ENCODE peak calls at places on chromosome 9, in eight cellular contexts. J is keratinocyte; F is ovary; Z is CD8-positive, alpha-beta T cell; B is fibroblast of pulmonary artery; R is kidney epithelial cell; V is AG09309; T is fibroblast of lung. L is an unnamed sample.

GRCh38 chr9:37596504-37596903 is 4.1 kb upstream of the TOMM5 start:
- DNase-seq in J (no peak), Z (no peak), F (no peak), B (no peak), V (no peak), T (no peak), R (no peak), L (no peak)

GRCh38 chr9:124754289-124754688 is 16.8 kb downstream of the NR6A1 start:
- DNase-seq in T (peak), R (no peak), J (no peak), F (no peak), V (no peak), B (peak), Z (no peak), L (no peak)

GRCh38 chr9:123866497-123866896 is 63.4 kb downstream of the DENND1A start:
- DNase-seq in T (peak), J (no peak), Z (no peak), R (no peak), B (peak), F (no peak), V (peak), L (no peak)

GRCh38 chr9:94853887-94854286 is 127.4 kb downstream of the AOPEP start:
- DNase-seq in J (no peak), B (no peak), F (no peak), Z (no peak), R (peak), V (no peak), T (peak), L (no peak)

GRCh38 chr9:134379774-134380431 is 53.6 kb downstream of the RXRA start:
- DNase-seq in J (no peak), B (no peak), Z (no peak), R (no peak), V (no peak), T (peak), F (no peak), L (no peak)

GRCh38 chr9:91541744-91542143 is 118.1 kb upstream of the NFIL3 start:
- DNase-seq in F (no peak), R (peak), Z (no peak), B (no peak), V (no peak), T (peak), J (no peak), L (no peak)

GRCh38 chr9:126384926-126385325 is 58.3 kb downstream of the MVB12B start:
- DNase-seq in R (no peak), T (no peak), B (no peak), Z (no peak), V (no peak), F (no peak), J (no peak), L (no peak)

GRCh38 chr9:80884180-80884579 is 805.2 kb downstream of the TLE1 start:
- DNase-seq in T (no peak), R (no peak), Z (no peak), V (no peak), F (no peak), B (no peak), J (no peak), L (no peak)

GRCh38 chr9:131273791-131274673 is 2.3 kb downstream of the FAM78A start:
- DNase-seq in T (no peak), Z (no peak), R (no peak), F (no peak), V (no peak), B (no peak), J (no peak), L (no peak)

GRCh38 chr9:21611896-21612295 is 129.8 kb upstream of the IFNE start:
- DNase-seq in Z (no peak), R (no peak), T (peak), B (no peak), F (no peak), J (peak), V (no peak), L (no peak)

GRCh38 chr9:12818431-12819000 is 43.7 kb downstream of the LURAP1L start:
- DNase-seq in T (peak), J (no peak), B (peak), F (no peak), V (peak), R (no peak), Z (no peak), L (no peak)

GRCh38 chr9:134991808-134992754 is 74.4 kb upstream of the FCN1 start:
- DNase-seq in B (no peak), R (no peak), V (no peak), Z (no peak), J (no peak), T (no peak), F (no peak), L (no peak)

GRCh38 chr9:126125577-126125976 is 201.1 kb upstream of the MVB12B start:
- DNase-seq in Z (no peak), B (no peak), R (no peak), F (peak), J (no peak), T (no peak), V (no peak), L (no peak)

GRCh38 chr9:71446081-71446480 is 322.2 kb downstream of the CEMIP2 start:
- DNase-seq in R (no peak), B (no peak), J (no peak), F (no peak), T (no peak), V (no peak), Z (no peak), L (no peak)

GRCh38 chr9:95715911-95716435 is 159.5 kb upstream of the ERCC6L2 start:
- DNase-seq in J (no peak), F (no peak), T (no peak), B (no peak), V (no peak), R (no peak), Z (no peak), L (no peak)

GRCh38 chr9:78296893-78297671 is at the start of gene PSAT1:
- DNase-seq in V (peak), J (peak), R (peak), B (peak), Z (peak), F (peak), T (peak), L (peak)

GRCh38 chr9:21965401-21965951 is 28.7 kb downstream of the CDKN2A start:
- DNase-seq in T (peak), R (no peak), F (no peak), V (no peak), J (no peak), B (peak), Z (no peak), L (no peak)

GRCh38 chr9:108609227-108609894 is 246.4 kb downstream of the ACTL7B start:
- DNase-seq in Z (no peak), J (no peak), R (no peak), B (no peak), F (no peak), T (peak), V (peak), L (peak)

GRCh38 chr9:26260238-26260637 is 582.0 kb upstream of the TUSC1 start:
- DNase-seq in R (no peak), V (no peak), F (no peak), T (peak), B (peak), Z (no peak), J (no peak), L (no peak)

GRCh38 chr9:95910023-95910706 is 34.7 kb downstream of the ERCC6L2 start:
- DNase-seq in R (no peak), F (no peak), Z (no peak), V (no peak), B (peak), T (no peak), J (no peak), L (no peak)

GRCh38 chr9:115642285-115642684 is 511.3 kb upstream of the PAPPA start:
- DNase-seq in V (no peak), J (no peak), F (no peak), R (no peak), B (no peak), Z (no peak), T (no peak), L (no peak)

GRCh38 chr9:87481890-87482855 is 15.5 kb upstream of the DAPK1 start:
- DNase-seq in J (no peak), F (no peak), Z (no peak), V (no peak), R (no peak), B (no peak), T (no peak), L (no peak)

GRCh38 chr9:107866912-107867311 is 377.3 kb upstream of the KLF4 start:
- DNase-seq in V (no peak), B (peak), T (no peak), R (peak), J (no peak), Z (no peak), F (no peak), L (no peak)

GRCh38 chr9:36470891-36471290 is 70.8 kb upstream of the RNF38 start:
- DNase-seq in F (peak), R (peak), J (no peak), V (no peak), Z (no peak), B (peak), T (peak), L (no peak)

GRCh38 chr9:135067091-135067710 is 20.3 kb upstream of the OLFM1 start:
- DNase-seq in J (no peak), Z (no peak), F (no peak), R (no peak), T (no peak), B (no peak), V (no peak), L (no peak)

GRCh38 chr9:70256123-70256551 is 2.6 kb upstream of the SMC5 start:
- DNase-seq in B (peak), J (peak), R (peak), Z (no peak), V (peak), F (no peak), T (peak), L (no peak)

GRCh38 chr9:116749176-116749575 is 62.1 kb downstream of the TRIM32 start:
- DNase-seq in V (no peak), B (no peak), F (no peak), Z (no peak), R (no peak), T (no peak), J (no peak), L (no peak)

GRCh38 chr9:121748727-121749546 is 97.5 kb downstream of the DAB2IP start:
- DNase-seq in R (no peak), Z (no peak), B (no peak), V (no peak), J (no peak), F (no peak), T (no peak), L (no peak)

GRCh38 chr9:93536874-93537273 is 39.5 kb upstream of the PHF2 start:
- DNase-seq in R (peak), Z (no peak), T (no peak), F (no peak), V (no peak), B (no peak), J (no peak), L (no peak)

GRCh38 chr9:21334603-21334968 is 618 bp downstream of the KLHL9 start:
- DNase-seq in R (no peak), Z (no peak), T (peak), B (peak), V (no peak), F (no peak), J (no peak), L (no peak)

GRCh38 chr9:16612627-16613026 is 257.8 kb downstream of the BNC2 start:
- DNase-seq in Z (no peak), V (no peak), R (no peak), F (no peak), B (no peak), J (no peak), T (peak), L (no peak)

GRCh38 chr9:36765468-36766341 is 193.0 kb downstream of the MELK start:
- DNase-seq in Z (peak), B (peak), V (no peak), R (no peak), J (no peak), F (peak), T (peak), L (no peak)

GRCh38 chr9:76704601-76705204 is 59.5 kb upstream of the PCA3 start:
- DNase-seq in R (peak), V (peak), J (peak), T (peak), F (no peak), Z (no peak), B (peak), L (peak)

GRCh38 chr9:4769321-4770080 is 23.2 kb upstream of the RCL1 start:
- DNase-seq in T (peak), R (no peak), J (no peak), B (peak), Z (no peak), V (no peak), F (no peak), L (no peak)

GRCh38 chr9:123637596-123637939 is 281.6 kb downstream of the CRB2 start:
- DNase-seq in Z (no peak), T (peak), F (peak), B (peak), V (peak), R (no peak), J (no peak), L (peak)

GRCh38 chr9:114409103-114409780 is 21.5 kb upstream of the AKNA start:
- DNase-seq in Z (no peak), R (no peak), B (no peak), J (peak), V (no peak), F (no peak), T (peak), L (no peak)

GRCh38 chr9:113533335-113534225 is 70.1 kb downstream of the RGS3 start:
- DNase-seq in R (no peak), Z (no peak), J (no peak), V (no peak), T (no peak), F (no peak), B (no peak), L (no peak)

DNA sequence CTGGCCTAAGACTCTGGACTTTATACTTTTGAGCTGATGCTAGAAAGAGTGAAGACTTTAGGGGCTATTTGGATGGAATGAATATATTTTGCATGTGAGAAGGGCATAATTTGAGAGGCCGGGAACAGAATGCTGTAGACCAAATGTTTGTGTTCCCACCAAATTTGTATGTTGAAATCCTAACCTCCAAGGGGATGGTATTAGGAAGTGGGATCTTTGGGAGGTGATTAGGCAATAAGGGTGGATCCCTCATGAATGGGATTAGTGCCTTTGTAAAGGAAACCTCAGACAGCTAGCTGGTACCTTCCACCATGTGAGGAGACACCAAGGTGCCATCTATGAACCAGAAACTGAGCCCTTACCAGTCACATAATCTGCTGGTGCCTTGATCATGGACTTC is 165.1 kb upstream of the S1PR3 start:
- DNase-seq in V (no peak), T (no peak), J (no peak), R (no peak), Z (no peak), B (no peak), F (no peak), L (no peak)
- H3K4me3 ChIP-seq in V (no peak), T (no peak), J (no peak), R (no peak), Z (no peak), B (no peak), F (no peak), L (no peak)

DNA sequence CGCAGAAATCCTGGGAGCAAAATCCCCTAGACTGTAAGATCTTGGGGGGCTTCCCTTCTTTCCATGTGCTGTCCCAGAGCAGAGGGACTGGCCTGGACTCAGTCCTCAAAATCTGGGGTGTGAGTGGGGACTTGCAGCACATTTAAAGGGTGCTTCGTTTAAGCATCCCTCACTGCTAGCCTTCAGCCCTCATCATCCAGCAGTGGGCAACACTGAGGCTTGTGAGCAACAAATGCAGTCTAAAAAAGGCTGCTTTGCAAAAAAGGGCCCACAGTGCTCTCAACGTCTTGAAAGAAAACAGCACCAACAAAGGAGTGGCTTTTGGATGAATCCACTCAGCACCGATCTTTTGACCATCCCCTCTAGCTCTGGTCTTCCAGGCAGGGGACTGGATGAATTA is 128.3 kb upstream of the TBC1D2 start:
- DNase-seq in V (no peak), Z (no peak), T (no peak), F (no peak), R (no peak), J (no peak), B (peak), L (no peak)
- TF ChIP-seq CTCF in V (peak), Z (no peak), T (peak), F (no peak), R (peak), J (no peak), B (peak), L (peak)

GRCh38 chr9:673966-674526 is 167.5 kb upstream of the DMRT1 start:
- DNase-seq in J (no peak), F (no peak), T (no peak), R (no peak), B (no peak), V (no peak), Z (no peak), L (no peak)

GRCh38 chr9:679462-679861 is 162.0 kb upstream of the DMRT1 start:
- DNase-seq in B (no peak), J (no peak), R (no peak), V (no peak), Z (no peak), T (no peak), F (no peak), L (no peak)

GRCh38 chr9:677461-678097 is 163.9 kb upstream of the DMRT1 start:
- DNase-seq in R (no peak), F (no peak), J (no peak), B (no peak), V (no peak), T (peak), Z (no peak), L (no peak)

GRCh38 chr9:675697-676370 is 165.7 kb upstream of the DMRT1 start:
- DNase-seq in V (no peak), R (no peak), J (no peak), B (no peak), F (no peak), T (no peak), Z (no peak), L (no peak)

DNA sequence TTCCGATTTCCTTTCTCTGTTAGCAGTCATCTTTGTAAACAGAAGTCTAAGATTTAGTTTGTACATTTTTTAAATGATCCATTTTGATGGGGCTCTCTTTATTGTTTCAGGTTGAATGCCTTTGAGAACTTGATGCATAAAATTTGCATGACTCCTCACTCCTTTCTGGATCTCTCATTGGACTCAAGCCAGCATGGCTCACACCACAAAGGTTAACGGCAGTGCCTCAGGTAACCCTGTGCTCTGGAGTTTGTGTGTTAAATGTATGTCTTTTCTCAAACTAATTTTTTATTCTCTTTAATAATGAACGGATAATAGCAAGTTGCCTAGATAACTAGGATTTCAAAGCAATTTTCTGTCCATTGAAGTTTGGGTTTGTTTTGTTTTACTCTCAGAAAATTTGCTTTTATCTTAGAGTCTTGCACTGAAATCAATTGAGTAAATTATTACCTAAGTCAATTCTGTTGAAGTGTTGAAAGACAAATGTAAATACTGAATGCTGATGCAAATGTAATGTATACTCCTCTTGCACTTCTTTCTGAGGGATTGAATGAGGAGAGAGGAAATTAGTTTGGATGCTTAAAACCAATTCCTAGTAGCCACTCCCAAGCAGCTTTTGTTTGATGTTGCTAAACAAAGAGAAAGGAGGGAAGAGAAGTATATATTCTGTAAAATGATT is 164.6 kb upstream of the DMRT1 start:
- DNase-seq in T (peak), V (no peak), J (no peak), B (no peak), Z (no peak), R (no peak), F (no peak), L (no peak)
- H3K4me3 ChIP-seq in T (peak), V (no peak), J (no peak), B (no peak), Z (peak), R (no peak), F (peak), L (no peak)

GRCh38 chr9:82168585-82168984 is 180.0 kb downstream of the SPATA31D1 start:
- DNase-seq in Z (no peak), R (peak), T (peak), J (peak), B (no peak), V (no peak), F (no peak), L (no peak)

GRCh38 chr9:82170871-82171270 is 182.3 kb downstream of the SPATA31D1 start:
- DNase-seq in B (no peak), J (no peak), R (no peak), F (no peak), V (no peak), Z (no peak), T (peak), L (no peak)

GRCh38 chr9:82167296-82167695 is 178.7 kb downstream of the SPATA31D1 start:
- DNase-seq in J (no peak), B (no peak), T (no peak), Z (no peak), F (no peak), R (no peak), V (no peak), L (no peak)

GRCh38 chr9:82170079-82170662 is 181.6 kb downstream of the SPATA31D1 start:
- DNase-seq in J (no peak), Z (no peak), T (no peak), R (no peak), V (no peak), B (no peak), F (no peak), L (no peak)
- TF ChIP-seq CTCF in J (no peak), Z (no peak), T (no peak), R (no peak), V (no peak), B (no peak), F (no peak), L (no peak)

DNA sequence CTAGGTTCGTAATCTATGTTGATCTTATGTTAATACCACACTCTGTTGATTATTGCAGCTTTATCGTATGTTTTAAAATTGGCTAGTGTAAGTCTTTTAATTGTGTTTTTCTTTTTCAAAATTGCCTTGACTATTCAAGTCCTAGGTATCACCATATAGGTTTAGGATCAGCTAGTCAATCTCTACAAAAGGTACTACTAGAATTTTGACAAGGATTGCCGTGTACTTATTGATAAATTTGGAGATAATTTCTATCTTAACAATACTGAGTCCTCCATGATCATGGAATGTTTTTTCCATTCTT is 117.9 kb upstream of the PRSS3 start:
- DNase-seq in Z (no peak), V (no peak), B (no peak), R (no peak), J (no peak), F (no peak), T (no peak), L (no peak)
- H3K4me3 ChIP-seq in Z (peak), V (no peak), B (peak), R (peak), J (peak), F (peak), T (peak), L (peak)

GRCh38 chr9:136622538-136622948 is 40.2 kb upstream of the EGFL7 start:
- DNase-seq in V (no peak), F (no peak), Z (no peak), J (peak), B (no peak), R (no peak), T (no peak), L (no peak)

GRCh38 chr9:136623016-136623848 is 39.5 kb upstream of the EGFL7 start:
- DNase-seq in V (no peak), T (no peak), F (no peak), Z (no peak), R (no peak), J (no peak), B (no peak), L (no peak)

GRCh38 chr9:136625101-136626065 is 37.3 kb upstream of the EGFL7 start:
- DNase-seq in F (peak), V (no peak), J (no peak), B (peak), R (no peak), T (peak), Z (no peak), L (no peak)

GRCh38 chr9:136623849-136624183 is 38.9 kb upstream of the EGFL7 start:
- DNase-seq in Z (no peak), T (no peak), R (no peak), F (no peak), B (no peak), V (no peak), J (peak), L (no peak)

GRCh38 chr9:136624184-136624951 is 38.3 kb upstream of the EGFL7 start:
- DNase-seq in T (no peak), F (no peak), J (no peak), B (no peak), V (no peak), Z (no peak), R (no peak), L (no peak)
- TF ChIP-seq CTCF in T (no peak), F (no peak), J (no peak), B (no peak), V (no peak), Z (no peak), R (no peak), L (no peak)

L was measured in AG04449.